ENCODE peak calls at places on chromosome 18, in six cellular contexts. D, Q, O, N, J and Z are unnamed samples.

GRCh38 chr18:35477497-35477896 is 20.3 kb downstream of the INO80C start:
- DNase-seq in N (no peak), Q (no peak), O (no peak), D (no peak), J (no peak), Z (no peak)

GRCh38 chr18:11147371-11147860 is 2.0 kb downstream of the PIEZO2 start:
- DNase-seq in J (no peak), D (no peak), O (no peak), N (no peak), Q (no peak), Z (no peak)

GRCh38 chr18:7281579-7281978 is 50.7 kb downstream of the LRRC30 start:
- DNase-seq in D (no peak), O (no peak), N (no peak), J (no peak), Q (no peak), Z (no peak)

GRCh38 chr18:1014496-1014895 is 109.8 kb downstream of the ADCYAP1 start:
- DNase-seq in D (no peak), O (no peak), N (no peak), Q (no peak), J (peak; percentile 51), Z (peak; percentile 31)

GRCh38 chr18:78913830-78914585 is 65.6 kb upstream of the SALL3 start:
- DNase-seq in O (no peak), Q (no peak), N (no peak), D (no peak), J (no peak), Z (no peak)

GRCh38 chr18:37393945-37394609 is 171.5 kb downstream of the CELF4 start:
- DNase-seq in J (peak; percentile 84), O (peak; percentile 96), Q (peak; percentile 88), N (peak; percentile 75), D (no peak), Z (peak; percentile 96)

GRCh38 chr18:323253-323622 is 55.4 kb upstream of the THOC1 start:
- DNase-seq in D (no peak), Q (no peak), N (no peak), J (peak; percentile 32), O (peak; percentile 15), Z (no peak)

GRCh38 chr18:9475643-9476580 is 599 bp downstream of the RALBP1 start:
- DNase-seq in N (no peak), J (no peak), D (no peak), O (peak; percentile 4), Q (no peak), Z (no peak)

GRCh38 chr18:40926679-40927078 is 1028.4 kb upstream of the PIK3C3 start:
- DNase-seq in D (no peak), J (no peak), Q (no peak), N (no peak), O (no peak), Z (no peak)

GRCh38 chr18:14029512-14029911 is 102.7 kb downstream of the ZNF519 start:
- DNase-seq in J (no peak), O (no peak), D (no peak), Q (no peak), N (no peak), Z (no peak)

GRCh38 chr18:79857082-79857661 is 59.4 kb downstream of the KCNG2 start:
- DNase-seq in Q (no peak), N (no peak), D (no peak), O (no peak), J (peak; percentile 12), Z (no peak)

GRCh38 chr18:59145055-59145454 is 5.4 kb downstream of the SEC11C start:
- DNase-seq in N (no peak), O (no peak), D (no peak), Q (no peak), J (no peak), Z (no peak)

GRCh38 chr18:78649421-78649820 is 330.2 kb upstream of the SALL3 start:
- DNase-seq in Q (no peak), J (no peak), N (no peak), D (no peak), O (no peak), Z (no peak)

GRCh38 chr18:2955966-2956521 is 56.9 kb downstream of the LPIN2 start:
- DNase-seq in D (no peak), J (no peak), O (no peak), Q (no peak), N (no peak), Z (no peak)

GRCh38 chr18:36412778-36413177 is 115.3 kb downstream of the FHOD3 start:
- DNase-seq in N (peak; percentile 71), D (no peak), J (no peak), Q (no peak), O (peak; percentile 26), Z (no peak)

GRCh38 chr18:9323750-9324445 is 10.7 kb upstream of the TWSG1 start:
- DNase-seq in N (no peak), Q (no peak), D (no peak), J (no peak), O (peak; percentile 60), Z (no peak)

GRCh38 chr18:10053861-10054260 is 140.0 kb downstream of the VAPA start:
- DNase-seq in O (no peak), Q (no peak), N (no peak), J (no peak), D (no peak), Z (no peak)

GRCh38 chr18:10142496-10143160 is 228.8 kb downstream of the VAPA start:
- DNase-seq in O (no peak), D (no peak), J (no peak), Q (no peak), N (no peak), Z (no peak)

GRCh38 chr18:42052137-42052708 is 97.2 kb downstream of the PIK3C3 start:
- DNase-seq in D (no peak), Q (no peak), N (no peak), J (no peak), O (peak; percentile 19), Z (no peak)

GRCh38 chr18:69495338-69495737 is 94.7 kb downstream of the DOK6 start:
- DNase-seq in J (no peak), Q (no peak), N (no peak), O (no peak), D (no peak), Z (no peak)